ENCODE peak calls at places on chromosomes 3 and 15, in ten cellular contexts. U is heart right ventricle, F is iPS DF 6.9, C is pancreas, I is adrenal gland, L is neuronal stem cell, E is cardiac muscle cell, G is mucosa of descending colon, N is neural progenitor cell, Z is hepatocyte. Y is an unnamed sample. For H3K36me3 and H3K4me1, the result is how much of the 10 kb centered on the place peaks cover.

GRCh38 chr3:111103807-111104206 is 32.2 kb downstream of the NECTIN3 start:
- DNase-seq in U (no peak), F (no peak), C (no peak), I (no peak), L (no peak), E (no peak), G (no peak), N (no peak), Z (no peak), Y (no peak)

GRCh38 chr15:51103330-51103729 is 8.6 kb upstream of the TNFAIP8L3 start:
- DNase-seq in U (no peak), F (no peak), C (no peak), I (no peak), L (no peak), E (peak), G (no peak), N (no peak), Z (no peak), Y (no peak)

GRCh38 chr15:41495736-41496599 is 2.3 kb downstream of the ITPKA start:
- DNase-seq in U (peak), F (no peak), C (peak), I (peak), L (peak), E (no peak), G (peak), N (peak), Z (peak), Y (no peak)

GRCh38 chr3:49462222-49462621 is 7.8 kb upstream of the DAG1 start:
- DNase-seq in U (no peak), F (no peak), C (no peak), I (peak), L (no peak), E (peak), G (no peak), N (no peak), Z (no peak), Y (no peak)

GRCh38 chr15:43144512-43144911 is 11.1 kb downstream of the TMEM62 start:
- DNase-seq in U (no peak), F (no peak), C (no peak), I (no peak), L (no peak), E (no peak), G (no peak), N (no peak), Z (no peak), Y (no peak)

GRCh38 chr3:197874653-197875052 is 75.3 kb upstream of the RPL35A start:
- DNase-seq in U (no peak), F (no peak), C (no peak), I (no peak), L (no peak), E (no peak), G (no peak), N (no peak), Z (no peak), Y (no peak)

GRCh38 chr3:136249593-136250225 is 431 bp upstream of the PCCB start:
- DNase-seq in U (no peak), F (no peak), C (peak), I (no peak), L (no peak), E (no peak), G (peak), N (no peak), Z (no peak), Y (no peak)

GRCh38 chr3:162141232-162141631 is 644.6 kb downstream of the OTOL1 start:
- DNase-seq in U (no peak), F (no peak), C (no peak), I (no peak), L (no peak), E (peak), G (no peak), N (no peak), Z (no peak), Y (no peak)

GRCh38 chr3:185152433-185153169 is at the start of gene C3orf70:
- DNase-seq in U (peak), F (no peak), C (peak), I (peak), L (peak), E (peak), G (peak), N (peak), Z (peak), Y (peak)

GRCh38 chr3:187051724-187052364 is 87.5 kb downstream of the RPL39L start:
- DNase-seq in U (no peak), F (no peak), C (no peak), I (peak), L (no peak), E (no peak), G (no peak), N (no peak), Z (no peak), Y (no peak)

GRCh38 chr3:11774296-11774877 is 72.3 kb downstream of the TAMM41 start:
- DNase-seq in U (no peak), F (peak), C (peak), I (peak), L (peak), E (peak), G (peak), N (peak), Z (peak), Y (no peak)

GRCh38 chr15:36400936-36401585 is 178.4 kb upstream of the CDIN1 start:
- DNase-seq in U (no peak), F (no peak), C (no peak), I (no peak), L (no peak), E (peak), G (no peak), N (no peak), Z (no peak), Y (no peak)

GRCh38 chr3:12990781-12991480 is 82.3 kb downstream of the IQSEC1 start:
- DNase-seq in U (no peak), F (no peak), C (no peak), I (peak), L (no peak), E (peak), G (no peak), N (no peak), Z (peak), Y (no peak)

GRCh38 chr3:42210731-42211130 is 55.3 kb downstream of the CCK start:
- DNase-seq in U (no peak), F (no peak), C (no peak), I (no peak), L (no peak), E (no peak), G (no peak), N (peak), Z (no peak), Y (no peak)

GRCh38 chr3:190585771-190586630 is 72.1 kb downstream of the IL1RAP start:
- DNase-seq in U (no peak), F (no peak), C (no peak), I (peak), L (peak), E (peak), G (no peak), N (peak), Z (peak), Y (no peak)

GRCh38 chr15:41581110-41581509 is 22.1 kb downstream of the TYRO3 start:
- DNase-seq in U (no peak), F (no peak), C (no peak), I (no peak), L (no peak), E (peak), G (no peak), N (no peak), Z (peak), Y (no peak)

GRCh38 chr3:64108784-64109317 is 85.6 kb upstream of the PSMD6 start:
- DNase-seq in U (no peak), F (no peak), C (no peak), I (no peak), L (no peak), E (no peak), G (no peak), N (no peak), Z (no peak), Y (no peak)

GRCh38 chr3:101976473-101976872 is 127.2 kb downstream of the NFKBIZ start:
- DNase-seq in U (no peak), F (no peak), C (no peak), I (no peak), L (no peak), E (peak), G (no peak), N (no peak), Z (no peak), Y (no peak)

GRCh38 chr3:87145553-87145952 is 81.6 kb upstream of the CHMP2B start:
- DNase-seq in U (no peak), F (peak), C (no peak), I (peak), L (no peak), E (peak), G (no peak), N (peak), Z (no peak), Y (no peak)

GRCh38 chr15:71433402-71433801 is 318.1 kb downstream of the THSD4 start:
- DNase-seq in U (no peak), F (no peak), C (no peak), I (no peak), L (no peak), E (no peak), G (no peak), N (no peak), Z (no peak), Y (no peak)

GRCh38 chr3:12345584-12346494 is 57.0 kb downstream of the PPARG start:
- DNase-seq in U (no peak), F (no peak), C (no peak), I (no peak), L (no peak), E (no peak), G (no peak), N (no peak), Z (no peak), Y (no peak)

GRCh38 chr3:61768284-61769012 is 207.1 kb downstream of the PTPRG start:
- DNase-seq in U (no peak), F (no peak), C (no peak), I (no peak), L (no peak), E (no peak), G (no peak), N (no peak), Z (peak), Y (no peak)

DNA sequence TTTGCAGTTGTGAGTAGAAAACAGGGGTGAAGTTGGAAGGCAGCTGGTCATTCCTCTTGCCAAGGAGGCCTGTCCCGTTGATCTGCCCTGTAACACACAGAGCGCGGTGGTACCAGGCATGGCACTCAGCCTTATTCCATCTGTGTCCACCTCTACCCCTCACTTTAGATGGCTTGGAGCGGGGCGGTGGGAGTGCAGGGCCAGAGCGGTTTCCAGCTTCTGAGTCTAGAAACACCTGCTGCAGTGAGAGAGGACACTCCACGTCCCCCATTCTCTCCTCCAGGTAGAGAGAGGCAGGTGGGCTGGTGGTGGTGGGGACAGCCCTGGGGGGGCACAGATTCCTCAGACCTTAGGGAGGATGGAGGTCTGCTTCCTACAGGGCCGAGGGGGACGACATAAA is 40.3 kb downstream of the MUC20 start:
- DNase-seq in U (no peak), F (no peak), C (no peak), I (no peak), L (no peak), E (no peak), G (peak), N (no peak), Z (no peak), Y (no peak)
- H3K36me3 ChIP-seq in U (under half), F (under half), C (under half), I (under half), L (under half), E (under half), G (under half), N (under half), Z (under half), Y (under half)

GRCh38 chr3:156543043-156543555 is 11.8 kb downstream of the SSR3 start:
- DNase-seq in U (no peak), F (no peak), C (no peak), I (no peak), L (no peak), E (no peak), G (no peak), N (no peak), Z (no peak), Y (no peak)
- H3K4me1 ChIP-seq in U (under half), F (under half), C (under half), I (under half), L (under half), E (under half), G (under half), N (under half), Z (under half), Y (under half)

DNA sequence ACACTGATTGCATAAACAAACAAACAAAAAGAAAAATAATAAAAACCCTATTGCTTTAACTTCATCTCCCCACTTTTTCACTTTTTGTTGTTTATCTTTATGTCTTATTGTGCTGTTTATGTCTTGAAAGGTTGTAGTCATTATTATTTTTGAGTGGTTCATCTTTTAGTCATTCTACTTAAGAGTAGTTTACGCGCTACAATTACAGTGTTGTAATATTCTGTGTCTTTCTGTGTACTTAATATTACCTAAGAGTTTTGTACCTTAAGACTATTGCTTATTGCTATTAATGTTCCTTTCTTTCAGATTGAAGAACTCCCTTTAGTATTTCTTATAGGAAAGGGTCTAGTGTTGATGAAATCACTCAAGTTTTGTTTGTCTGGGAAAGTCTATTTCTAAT is 28.1 kb downstream of the TM4SF18 start:
- DNase-seq in U (no peak), F (no peak), C (no peak), I (no peak), L (no peak), E (no peak), G (no peak), N (no peak), Z (no peak), Y (no peak)
- H3K36me3 ChIP-seq in U (under half), F (under half), C (under half), I (under half), L (under half), E (under half), G (under half), N (under half), Z (under half), Y (under half)

GRCh38 chr3:45988100-45988761 is 7.4 kb downstream of the FYCO1 start:
- DNase-seq in U (peak), F (no peak), C (no peak), I (no peak), L (no peak), E (peak), G (no peak), N (no peak), Z (peak), Y (no peak)

GRCh38 chr3:45985532-45986302 is 9.9 kb downstream of the FYCO1 start:
- DNase-seq in U (peak), F (no peak), C (no peak), I (no peak), L (no peak), E (no peak), G (no peak), N (no peak), Z (no peak), Y (no peak)

GRCh38 chr3:45986303-45986982 is 9.2 kb downstream of the FYCO1 start:
- DNase-seq in U (peak), F (no peak), C (peak), I (peak), L (no peak), E (peak), G (peak), N (no peak), Z (peak), Y (no peak)

GRCh38 chr3:45988804-45989203 is 6.8 kb downstream of the FYCO1 start:
- DNase-seq in U (no peak), F (no peak), C (no peak), I (no peak), L (no peak), E (peak), G (no peak), N (no peak), Z (peak), Y (no peak)

DNA sequence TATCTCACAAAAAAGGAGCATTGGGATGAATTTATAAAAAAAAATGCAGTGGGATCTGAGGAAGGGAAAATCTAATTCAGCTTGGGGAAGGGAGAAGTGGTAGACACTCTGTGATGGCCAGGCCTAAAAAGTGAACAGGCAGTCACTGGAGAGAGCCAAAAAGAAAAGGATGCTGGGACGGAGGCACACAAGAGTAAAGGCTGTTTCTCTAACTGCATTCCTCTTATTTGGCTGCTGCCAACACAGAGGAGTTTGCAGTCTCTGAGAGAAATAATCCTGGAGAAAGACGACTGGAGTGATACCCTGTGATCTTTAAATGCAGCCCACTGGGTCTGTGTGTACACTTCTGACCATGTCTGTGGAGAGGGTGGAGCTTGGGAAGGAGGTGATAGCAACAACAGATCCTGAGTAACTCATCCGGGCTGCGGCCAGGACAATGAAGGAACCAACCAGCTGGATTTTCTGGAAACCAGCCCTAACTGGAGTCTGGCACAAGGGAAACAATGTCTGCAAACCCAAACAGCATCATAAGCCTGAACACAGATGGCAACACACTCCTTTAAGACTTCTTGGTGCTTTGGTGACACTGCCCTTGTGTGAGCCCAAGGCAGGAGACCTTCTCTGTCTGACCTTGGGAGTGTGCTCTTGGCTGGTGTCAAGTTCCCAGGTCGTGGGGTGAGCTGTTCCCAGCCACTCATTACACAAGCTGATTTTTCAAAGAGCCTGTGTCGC is 8.1 kb downstream of the FYCO1 start:
- DNase-seq in U (peak), F (no peak), C (peak), I (peak), L (no peak), E (peak), G (no peak), N (no peak), Z (no peak), Y (no peak)
- H3K4me1 ChIP-seq in U (half or more), F (under half), C (half or more), I (under half), L (under half), E (half or more), G (under half), N (under half), Z (half or more), Y (under half)

GRCh38 chr3:50655009-50655830 is 19.5 kb upstream of the DOCK3 start:
- DNase-seq in U (no peak), F (no peak), C (no peak), I (no peak), L (no peak), E (no peak), G (no peak), N (no peak), Z (no peak), Y (no peak)

GRCh38 chr3:50657407-50657806 is 17.3 kb upstream of the DOCK3 start:
- DNase-seq in U (no peak), F (no peak), C (no peak), I (no peak), L (no peak), E (no peak), G (no peak), N (no peak), Z (no peak), Y (no peak)

GRCh38 chr3:50657816-50658215 is 16.9 kb upstream of the DOCK3 start:
- DNase-seq in U (no peak), F (no peak), C (no peak), I (no peak), L (no peak), E (no peak), G (no peak), N (no peak), Z (no peak), Y (no peak)

GRCh38 chr3:50658416-50658815 is 16.3 kb upstream of the DOCK3 start:
- DNase-seq in U (no peak), F (no peak), C (no peak), I (no peak), L (no peak), E (no peak), G (no peak), N (no peak), Z (no peak), Y (no peak)

GRCh38 chr3:50656417-50657195 is 18.1 kb upstream of the DOCK3 start:
- DNase-seq in U (no peak), F (no peak), C (no peak), I (no peak), L (no peak), E (no peak), G (no peak), N (no peak), Z (no peak), Y (no peak)
- H3K36me3 ChIP-seq in U (under half), F (under half), C (under half), I (under half), L (under half), E (under half), G (under half), N (under half), Z (under half), Y (under half)

GRCh38 chr15:98850991-98851776 is 156.4 kb downstream of the PGPEP1L start:
- DNase-seq in U (peak), F (no peak), C (peak), I (peak), L (peak), E (peak), G (peak), N (peak), Z (peak), Y (peak)
- H3K4me1 ChIP-seq in U (half or more), F (under half), C (under half), I (under half), L (under half), E (under half), G (under half), N (under half), Z (under half), Y (under half)

DNA sequence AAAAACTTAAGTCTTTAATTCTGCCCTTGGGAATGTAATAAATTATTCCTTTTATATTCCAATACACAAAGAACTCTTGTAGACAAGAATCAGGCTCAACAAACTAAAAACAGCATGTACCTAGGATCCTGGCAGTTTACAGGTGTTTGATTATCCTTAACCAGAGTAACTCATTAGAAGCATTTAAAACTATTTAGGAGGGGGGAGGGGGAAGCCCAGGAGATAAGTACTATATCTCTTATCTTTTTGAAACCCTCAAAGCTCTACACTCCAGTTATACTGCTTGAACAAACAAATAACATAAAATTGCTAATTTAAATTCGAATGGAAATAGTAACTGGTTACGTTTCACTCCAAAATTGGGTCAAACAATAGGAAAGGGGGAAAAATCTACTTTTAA is 1.9 kb downstream of the CNBP start:
- DNase-seq in U (no peak), F (no peak), C (no peak), I (no peak), L (no peak), E (no peak), G (no peak), N (no peak), Z (no peak), Y (no peak)
- H3K36me3 ChIP-seq in U (under half), F (under half), C (under half), I (under half), L (under half), E (under half), G (under half), N (under half), Z (under half), Y (under half)

GRCh38 chr15:56723787-56724186 is 9.5 kb downstream of the ZNF280D start:
- DNase-seq in U (no peak), F (no peak), C (no peak), I (no peak), L (no peak), E (no peak), G (no peak), N (no peak), Z (no peak), Y (no peak)
- H3K4me1 ChIP-seq in U (under half), F (under half), C (under half), I (under half), L (under half), E (under half), G (under half), N (under half), Z (under half), Y (under half)

DNA sequence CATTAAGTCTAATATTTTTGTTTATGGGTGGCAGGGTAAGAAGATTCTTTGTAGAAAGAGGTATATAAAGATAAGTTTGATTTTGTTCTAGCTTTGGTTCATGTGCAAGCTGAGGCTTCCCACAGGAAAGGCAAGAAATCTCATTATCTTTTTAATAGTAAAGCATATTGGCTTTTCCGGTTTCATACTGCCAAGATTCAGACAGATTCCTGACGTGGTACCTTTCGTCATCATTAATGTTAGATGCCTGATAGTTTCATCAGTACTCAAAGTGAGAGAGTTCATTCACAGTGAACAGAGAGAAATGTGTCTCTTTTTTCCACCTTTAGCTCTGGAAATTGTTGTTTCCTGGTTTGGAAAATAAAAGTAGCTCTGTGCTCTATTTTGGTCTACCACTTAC is 16.5 kb downstream of the TPM1 start:
- DNase-seq in U (no peak), F (no peak), C (no peak), I (no peak), L (no peak), E (no peak), G (no peak), N (no peak), Z (no peak), Y (no peak)
- H3K36me3 ChIP-seq in U (half or more), F (half or more), C (half or more), I (under half), L (half or more), E (half or more), G (under half), N (half or more), Z (under half), Y (under half)

Y was measured in naive thymus-derived CD4-positive, alpha-beta T cell.